ENCODE peak calls at places on chromosomes 5 and 9, in four cellular contexts. I is spleen, E is aorta, U is dorsolateral prefrontal cortex. S is an unnamed sample.
A peak's percentile ranks its signal among the peaks of the same experiment; 100 is the strongest.

GRCh38 chr9:96436456-96437126 is 13.4 kb upstream of the HABP4 start:
- DNase-seq in I (no peak), E (no peak), U (no peak), S (no peak)

GRCh38 chr5:154265197-154265578 is 74.7 kb downstream of the GALNT10 start:
- DNase-seq in I (no peak), E (no peak), U (no peak), S (no peak)

GRCh38 chr9:34501889-34502425 is 20.8 kb downstream of the ENHO start:
- DNase-seq in I (no peak), E (no peak), U (peak; percentile 99), S (no peak)

GRCh38 chr9:85212887-85213286 is 528.9 kb downstream of the AGTPBP1 start:
- DNase-seq in I (no peak), E (no peak), U (no peak), S (peak; percentile 92)

GRCh38 chr5:180348316-180348715 is 4.8 kb downstream of the GFPT2 start:
- DNase-seq in I (no peak), E (no peak), U (no peak), S (no peak)

GRCh38 chr9:116941266-116941665 is 254.2 kb downstream of the TRIM32 start:
- DNase-seq in I (no peak), E (no peak), U (no peak), S (no peak)

GRCh38 chr5:94618029-94618492 is 343 bp downstream of the KIAA0825 start:
- DNase-seq in I (no peak), E (peak; percentile 80), U (peak; percentile 71), S (no peak)

GRCh38 chr5:499233-500209 is 24.7 kb downstream of the SLC9A3 start:
- DNase-seq in I (no peak), E (no peak), U (no peak), S (no peak)

GRCh38 chr5:108765647-108766046 is 17.9 kb downstream of the FER start:
- DNase-seq in I (no peak), E (no peak), U (no peak), S (no peak)

GRCh38 chr5:150621301-150621700 is 19.2 kb upstream of the SYNPO start:
- DNase-seq in I (no peak), E (no peak), U (no peak), S (no peak)

GRCh38 chr5:150619359-150620230 is 20.9 kb upstream of the SYNPO start:
- DNase-seq in I (peak; percentile 83), E (peak; percentile 88), U (peak; percentile 49), S (no peak)

GRCh38 chr5:150618188-150618587 is 22.3 kb upstream of the SYNPO start:
- DNase-seq in I (no peak), E (no peak), U (no peak), S (no peak)

GRCh38 chr5:150616506-150616905 is 24.0 kb upstream of the SYNPO start:
- DNase-seq in I (no peak), E (no peak), U (no peak), S (no peak)

GRCh38 chr5:150618588-150619281 is 21.7 kb upstream of the SYNPO start:
- DNase-seq in I (no peak), E (no peak), U (no peak), S (no peak)
- H3K27ac ChIP-seq in I (peak overlapping the region; percentile 27), E (peak overlapping the region; percentile 50), U (peak overlapping the region; percentile 69), S (no peak overlapping the region)

GRCh38 chr5:124090115-124090514 is 578.1 kb downstream of the CSNK1G3 start:
- DNase-seq in I (no peak), E (no peak), U (no peak), S (no peak)

GRCh38 chr5:124088289-124089064 is 576.5 kb downstream of the CSNK1G3 start:
- DNase-seq in I (no peak), E (no peak), U (no peak), S (no peak)

GRCh38 chr5:124093658-124094057 is 581.7 kb downstream of the CSNK1G3 start:
- DNase-seq in I (no peak), E (no peak), U (no peak), S (no peak)

DNA sequence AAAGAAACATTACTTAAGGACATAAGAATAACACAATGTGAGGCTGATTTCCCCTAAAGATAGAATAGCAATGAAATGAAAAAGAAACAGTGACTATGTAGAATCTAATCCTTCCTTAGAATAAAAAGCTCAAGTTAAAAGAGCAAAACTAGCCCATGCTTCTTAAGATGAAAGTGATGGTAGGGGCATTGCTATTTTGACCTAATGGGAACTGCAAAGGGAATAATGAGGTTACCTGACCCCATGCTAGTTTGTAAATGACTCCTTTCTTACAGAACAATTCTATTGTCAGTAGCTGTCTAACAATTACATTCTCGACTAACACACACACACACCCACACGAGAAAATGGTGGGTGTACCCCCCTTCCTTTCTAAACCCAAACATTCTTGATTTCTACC is 575.8 kb downstream of the CSNK1G3 start:
- DNase-seq in I (no peak), E (no peak), U (no peak), S (no peak)
- H3K27ac ChIP-seq in I (no peak overlapping the region), E (no peak overlapping the region), U (no peak overlapping the region), S (no peak overlapping the region)

DNA sequence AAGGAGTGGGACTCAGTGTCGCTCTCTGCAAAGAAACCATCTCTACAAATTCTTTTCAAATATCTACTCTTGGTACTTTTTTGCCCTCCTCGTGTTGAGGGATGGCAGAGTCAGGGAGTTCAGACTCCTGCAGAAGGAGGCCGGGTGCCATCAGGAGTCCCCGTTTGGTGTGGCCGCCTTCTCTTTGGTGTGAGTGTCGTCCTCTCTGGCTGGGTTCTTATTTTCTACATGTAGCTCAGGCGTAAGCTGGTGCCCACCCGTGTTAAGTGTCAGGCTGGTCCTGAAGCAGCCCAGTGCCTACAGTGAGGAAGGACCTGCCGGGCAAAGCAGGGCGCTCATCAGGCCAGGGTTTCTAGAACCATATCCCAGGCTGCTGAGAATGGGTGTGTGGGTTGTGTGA is 37.0 kb downstream of the OTULIN start:
- DNase-seq in I (no peak), E (no peak), U (no peak), S (no peak)
- H3K27ac ChIP-seq in I (no peak overlapping the region), E (no peak overlapping the region), U (no peak overlapping the region), S (peak overlapping the region; percentile 71)

DNA sequence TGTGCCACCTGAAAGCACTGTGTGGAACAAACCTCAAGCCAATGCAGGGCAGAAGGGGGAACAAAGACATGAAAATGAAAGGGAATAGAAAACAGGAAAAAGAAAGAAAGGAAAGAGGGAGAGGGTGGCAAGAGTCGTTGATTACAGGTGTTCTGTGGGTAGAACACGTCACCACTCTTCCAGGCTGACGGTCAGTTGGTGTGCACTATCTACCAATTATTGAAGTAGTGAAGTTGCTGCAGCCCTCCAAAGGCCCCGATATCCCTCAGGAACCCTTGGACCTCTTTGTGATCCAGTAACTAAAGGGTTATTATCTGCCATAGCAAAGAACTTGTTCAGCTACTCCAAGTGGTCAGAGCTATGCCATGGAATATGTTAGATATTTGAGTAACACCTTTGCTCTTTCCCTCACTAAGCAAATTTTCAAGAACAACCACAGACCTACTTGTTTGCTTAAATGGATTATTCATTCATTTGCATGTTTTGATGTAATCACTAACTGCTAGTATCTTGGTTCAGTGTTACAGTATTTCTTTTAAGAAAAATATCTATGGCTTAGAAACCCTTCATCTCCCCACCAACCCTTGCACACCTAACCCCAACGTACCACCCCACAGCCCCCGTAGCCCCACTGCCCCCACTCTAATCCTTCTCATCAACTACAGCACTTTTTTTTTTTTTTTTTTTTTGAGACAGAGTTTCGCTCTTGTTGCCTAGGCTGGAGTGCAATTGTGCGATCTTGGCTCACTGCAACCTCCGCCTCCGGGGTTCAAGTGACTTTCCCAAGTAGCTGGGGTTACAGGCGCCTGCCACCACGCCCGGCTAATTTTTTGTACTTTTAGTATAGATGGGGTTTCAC is 31.3 kb downstream of the FYB1 start:
- DNase-seq in I (no peak), E (no peak), U (no peak), S (peak; percentile 46)
- H3K27ac ChIP-seq in I (peak overlapping the region; percentile 38), E (no peak overlapping the region), U (no peak overlapping the region), S (no peak overlapping the region)

DNA sequence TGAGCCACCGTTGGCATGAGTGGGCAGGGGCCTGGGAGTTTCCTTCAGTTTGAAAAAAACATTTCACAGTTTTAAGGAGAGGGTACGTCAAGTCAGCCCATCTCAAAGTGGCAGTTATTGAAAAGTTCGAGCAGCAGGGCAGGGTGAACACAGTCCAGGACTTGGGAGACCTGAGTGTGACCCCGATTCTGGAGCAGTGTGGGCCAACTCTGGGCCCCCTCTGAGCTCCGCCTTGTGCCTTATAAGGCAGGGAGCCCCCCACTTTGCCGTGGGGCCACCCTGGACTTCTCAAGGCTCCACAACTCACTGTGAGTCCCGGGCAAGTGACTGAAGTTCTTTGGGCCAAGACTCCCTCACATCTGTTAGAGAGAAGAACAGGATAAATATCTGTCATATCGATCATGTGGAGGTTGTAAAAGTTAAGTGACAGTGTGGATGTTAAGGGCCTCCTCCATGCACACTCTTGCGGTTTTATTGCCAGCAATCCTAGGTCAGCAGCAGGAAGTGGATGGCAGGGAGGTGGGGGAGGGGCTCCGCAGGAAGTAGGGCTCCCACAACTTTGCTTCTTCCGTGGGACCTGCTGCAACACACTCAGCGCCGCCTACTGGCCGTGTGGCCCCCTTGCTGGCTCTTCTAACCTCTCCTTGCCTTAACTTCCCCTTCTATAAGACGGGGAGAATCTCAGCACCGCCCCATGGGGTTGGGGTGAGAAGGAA is 38.4 kb downstream of the HRH2 start:
- DNase-seq in I (peak; percentile 94), E (peak; percentile 87), U (no peak), S (no peak)
- H3K27ac ChIP-seq in I (no peak overlapping the region), E (no peak overlapping the region), U (peak overlapping the region; percentile 43), S (no peak overlapping the region)

DNA sequence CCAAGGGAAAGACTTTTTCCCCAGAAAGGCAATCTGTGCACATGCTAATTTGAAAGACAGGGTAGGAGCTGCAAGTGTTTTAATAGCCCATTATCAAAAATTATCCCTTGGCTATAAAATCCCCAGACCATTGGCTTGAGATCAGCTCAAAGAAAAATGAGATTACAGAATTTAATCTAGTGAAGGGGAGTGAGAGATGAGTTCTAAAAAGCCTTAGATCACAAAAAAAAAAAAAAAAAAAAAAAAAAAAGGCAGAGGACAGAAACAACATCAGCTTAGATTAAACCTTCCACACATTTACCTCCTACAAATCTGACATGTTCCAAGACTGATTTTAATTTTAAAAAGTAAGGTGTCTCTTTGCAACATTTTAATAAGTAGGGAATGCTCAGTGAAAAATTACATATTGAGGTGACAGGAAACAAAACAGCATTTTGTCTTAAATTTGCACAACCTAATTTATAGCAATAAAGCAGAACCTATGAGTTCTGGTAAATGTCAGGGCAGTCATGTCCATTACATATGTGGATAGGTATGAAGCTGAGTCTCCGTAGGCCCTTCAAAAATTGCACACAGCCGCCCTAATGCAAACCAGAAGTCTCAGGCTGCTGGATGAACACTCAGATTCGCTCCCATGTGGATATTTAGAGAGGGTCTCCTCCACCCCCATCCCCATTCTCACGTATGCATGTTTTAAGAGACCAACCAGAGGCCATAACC is 43.4 kb downstream of the NFIB start:
- DNase-seq in I (no peak), E (no peak), U (no peak), S (no peak)
- H3K27ac ChIP-seq in I (no peak overlapping the region), E (no peak overlapping the region), U (no peak overlapping the region), S (no peak overlapping the region)

GRCh38 chr5:61999371-61999770 is 306.6 kb upstream of the KIF2A start:
- DNase-seq in I (no peak), E (no peak), U (no peak), S (peak; percentile 43)
- H3K27ac ChIP-seq in I (no peak overlapping the region), E (no peak overlapping the region), U (no peak overlapping the region), S (peak overlapping the region; percentile 46)

S was measured in epithelial cell of prostate.